ENCODE peak calls at places on chromosomes 5 and 9, in nine cellular contexts. C, V, D, Q, Z, H, N, K and E are unnamed samples.
A peak's percentile ranks its signal among the peaks of the same experiment; 100 is the strongest.

GRCh38 chr9:16039988-16040761 is 487.3 kb downstream of the CCDC171 start:
- DNase-seq in C (no peak), V (peak; percentile 70), D (no peak), Q (peak; percentile 34), Z (no peak), H (no peak), N (no peak), K (no peak), E (no peak)

GRCh38 chr9:117782931-117783788 is 79.0 kb downstream of the TLR4 start:
- DNase-seq in C (no peak), V (peak; percentile 55), D (peak; percentile 58), Q (peak; percentile 46), Z (peak; percentile 70), H (peak; percentile 79), N (peak; percentile 63), K (peak; percentile 20), E (peak; percentile 58)

GRCh38 chr5:137667341-137667740 is 68.5 kb downstream of the KLHL3 start:
- DNase-seq in C (no peak), V (no peak), D (no peak), Q (no peak), Z (no peak), H (no peak), N (no peak), K (no peak), E (no peak)

GRCh38 chr5:76402880-76403712 is at the start of gene IQGAP2:
- DNase-seq in C (peak; percentile 90), V (peak; percentile 58), D (peak; percentile 80), Q (peak; percentile 39), Z (peak; percentile 90), H (no peak), N (peak; percentile 83), K (peak; percentile 54), E (peak; percentile 43)

GRCh38 chr5:142548739-142549275 is 137.1 kb downstream of the FGF1 start:
- DNase-seq in C (peak; percentile 75), V (peak; percentile 88), D (peak; percentile 18), Q (peak; percentile 73), Z (no peak), H (peak; percentile 79), N (no peak), K (no peak), E (peak; percentile 91)

GRCh38 chr5:2701592-2701991 is 49.9 kb downstream of the IRX2 start:
- DNase-seq in C (no peak), V (peak; percentile 31), D (no peak), Q (no peak), Z (no peak), H (no peak), N (no peak), K (no peak), E (no peak)

GRCh38 chr5:102048940-102049339 is 247.1 kb downstream of the SLCO4C1 start:
- DNase-seq in C (no peak), V (no peak), D (no peak), Q (no peak), Z (no peak), H (no peak), N (no peak), K (no peak), E (no peak)

GRCh38 chr9:105242557-105242956 is 1.9 kb upstream of the SLC44A1 start:
- DNase-seq in C (no peak), V (no peak), D (no peak), Q (no peak), Z (no peak), H (no peak), N (no peak), K (no peak), E (no peak)

GRCh38 chr5:85648495-85648894 is 969.2 kb upstream of the COX7C start:
- DNase-seq in C (no peak), V (no peak), D (no peak), Q (no peak), Z (no peak), H (no peak), N (no peak), K (no peak), E (no peak)

GRCh38 chr5:128216860-128217531 is 133.4 kb downstream of the SLC12A2 start:
- DNase-seq in C (no peak), V (no peak), D (no peak), Q (no peak), Z (peak; percentile 69), H (no peak), N (no peak), K (no peak), E (no peak)

GRCh38 chr5:173455599-173455957 is 127.4 kb upstream of the STC2 start:
- DNase-seq in C (no peak), V (no peak), D (no peak), Q (no peak), Z (no peak), H (no peak), N (no peak), K (no peak), E (no peak)

GRCh38 chr5:127563133-127563532 is 45.7 kb downstream of the PRRC1 start:
- DNase-seq in C (no peak), V (no peak), D (no peak), Q (no peak), Z (no peak), H (no peak), N (no peak), K (no peak), E (no peak)

DNA sequence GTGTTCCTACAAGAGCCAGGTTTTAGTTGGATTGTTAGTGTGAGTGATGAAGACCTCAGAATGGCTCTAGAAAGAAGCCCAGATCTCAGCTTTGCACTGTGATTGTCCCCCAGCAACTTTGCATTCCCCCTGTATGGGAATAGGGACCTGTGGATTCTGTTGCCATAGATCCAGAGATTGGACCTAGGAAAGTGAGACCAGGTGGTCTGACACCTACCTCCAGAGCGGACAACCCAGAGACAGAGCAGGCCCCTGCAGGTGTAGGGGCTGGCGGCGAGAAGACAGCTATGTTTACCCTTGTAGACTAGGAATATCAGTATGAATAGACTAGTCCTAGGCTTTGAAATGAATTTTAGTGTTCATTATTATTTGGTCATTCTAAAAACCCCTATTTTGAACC is 53.6 kb downstream of the IRF1 start:
- DNase-seq in C (no peak), V (peak; percentile 28), D (no peak), Q (no peak), Z (no peak), H (peak; percentile 42), N (no peak), K (no peak), E (no peak)
- H3K27ac ChIP-seq in C (no peak overlapping the region), V (peak overlapping the region; percentile 45), D (peak overlapping the region; percentile 38), Q (no peak overlapping the region), Z (peak overlapping the region; percentile 68), H (peak overlapping the region; percentile 71), N (peak overlapping the region; percentile 75), K (no peak overlapping the region), E (no peak overlapping the region)

GRCh38 chr9:70986984-70987383 is 134.4 kb downstream of the TRPM3 start:
- DNase-seq in C (no peak), V (no peak), D (no peak), Q (no peak), Z (no peak), H (no peak), N (no peak), K (no peak), E (no peak)

GRCh38 chr9:70983723-70984280 is 137.6 kb downstream of the TRPM3 start:
- DNase-seq in C (no peak), V (no peak), D (no peak), Q (no peak), Z (no peak), H (no peak), N (no peak), K (no peak), E (no peak)

GRCh38 chr9:70987986-70988385 is 133.4 kb downstream of the TRPM3 start:
- DNase-seq in C (no peak), V (no peak), D (no peak), Q (no peak), Z (no peak), H (no peak), N (no peak), K (no peak), E (no peak)

DNA sequence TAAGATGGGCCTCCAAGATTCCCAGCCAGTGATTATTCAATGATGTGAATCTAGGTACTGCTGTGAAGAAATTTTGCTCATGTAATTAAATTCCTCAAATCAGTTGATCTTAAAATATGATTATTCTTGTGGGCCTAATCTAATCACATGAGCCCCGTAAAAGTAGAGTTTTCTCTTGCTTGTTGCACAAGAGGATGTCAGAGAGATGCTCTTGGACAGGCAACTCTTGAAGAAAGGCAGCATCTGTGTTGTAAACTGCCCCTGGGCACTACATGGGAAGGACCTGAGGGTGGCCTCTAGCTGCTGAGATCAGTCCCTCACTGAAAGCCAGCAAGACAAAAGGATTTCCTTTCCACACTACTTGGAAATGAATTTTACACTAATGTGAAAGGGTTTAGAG is 132.9 kb downstream of the TRPM3 start:
- DNase-seq in C (no peak), V (no peak), D (no peak), Q (no peak), Z (no peak), H (no peak), N (no peak), K (no peak), E (no peak)
- H3K4me3 ChIP-seq in C (no peak overlapping the region), V (no peak overlapping the region), D (no peak overlapping the region), Q (no peak overlapping the region), Z (no peak overlapping the region), H (no peak overlapping the region), N (no peak overlapping the region), K (no peak overlapping the region), E (no peak overlapping the region)

GRCh38 chr9:132892383-132892782 is 13.7 kb downstream of the SPACA9 start:
- DNase-seq in C (no peak), V (no peak), D (no peak), Q (no peak), Z (no peak), H (no peak), N (no peak), K (no peak), E (no peak)

GRCh38 chr9:132885691-132886357 is 7.1 kb downstream of the SPACA9 start:
- DNase-seq in C (no peak), V (no peak), D (no peak), Q (no peak), Z (no peak), H (no peak), N (peak; percentile 60), K (no peak), E (no peak)

GRCh38 chr9:132886358-132886725 is 7.6 kb downstream of the SPACA9 start:
- DNase-seq in C (no peak), V (no peak), D (no peak), Q (no peak), Z (no peak), H (no peak), N (no peak), K (no peak), E (no peak)

GRCh38 chr9:132887181-132888120 is 8.8 kb downstream of the SPACA9 start:
- DNase-seq in C (no peak), V (no peak), D (no peak), Q (no peak), Z (no peak), H (no peak), N (no peak), K (no peak), E (no peak)

GRCh38 chr9:132888151-132888550 is 9.5 kb downstream of the SPACA9 start:
- DNase-seq in C (no peak), V (no peak), D (no peak), Q (no peak), Z (no peak), H (no peak), N (no peak), K (no peak), E (no peak)
- H3K27ac ChIP-seq in C (no peak overlapping the region), V (no peak overlapping the region), D (no peak overlapping the region), Q (no peak overlapping the region), Z (no peak overlapping the region), H (no peak overlapping the region), N (no peak overlapping the region), K (no peak overlapping the region), E (no peak overlapping the region)

DNA sequence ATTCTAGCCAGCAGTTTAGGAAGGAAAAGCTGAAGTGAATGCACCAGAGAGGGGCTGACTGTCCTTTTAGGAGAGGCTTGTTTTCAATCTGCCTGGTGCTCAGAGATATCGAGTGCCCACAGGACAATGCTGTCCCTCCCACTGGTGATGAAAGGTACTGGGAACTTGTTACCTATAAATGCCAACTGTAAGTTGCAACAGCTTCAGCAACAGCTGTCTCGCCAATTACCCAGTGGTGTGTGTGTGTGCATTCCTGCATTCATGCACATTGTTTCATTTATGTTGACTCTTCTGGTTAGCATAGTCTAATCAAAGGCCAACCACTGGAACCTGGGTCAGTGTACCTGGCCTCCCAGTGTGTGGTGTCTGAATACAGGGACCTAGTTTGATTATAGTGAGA is 161.1 kb downstream of the CSNK1G3 start:
- DNase-seq in C (no peak), V (no peak), D (no peak), Q (no peak), Z (no peak), H (no peak), N (no peak), K (no peak), E (peak; percentile 5)
- H3K4me3 ChIP-seq in C (no peak overlapping the region), V (no peak overlapping the region), D (no peak overlapping the region), Q (no peak overlapping the region), Z (no peak overlapping the region), H (no peak overlapping the region), N (no peak overlapping the region), K (no peak overlapping the region), E (no peak overlapping the region)